ENCODE peak calls at places on chromosomes 11 and 22, in six cellular contexts. Q is lower lobe of right lung, S is lower leg skin, J is MM.1S, X is iPS DF 6.9, R is Peyer's patch. Z is an unnamed sample.

GRCh38 chr11:75500742-75501141 is 25.0 kb downstream of the GDPD5 start:
- DNase-seq in Q (no peak), S (no peak), J (no peak), X (no peak), R (no peak), Z (no peak)

GRCh38 chr11:43067681-43068080 is 244.1 kb upstream of the API5 start:
- DNase-seq in Q (no peak), S (no peak), J (no peak), X (no peak), R (no peak), Z (no peak)

GRCh38 chr11:75697906-75698563 is 19.6 kb upstream of the MOGAT2 start:
- DNase-seq in Q (no peak), S (no peak), J (no peak), X (no peak), R (no peak), Z (no peak)

GRCh38 chr11:27239305-27239942 is 123.6 kb downstream of the CCDC34 start:
- DNase-seq in Q (no peak), S (no peak), J (no peak), X (no peak), R (no peak), Z (peak; percentile 95)

GRCh38 chr22:27474112-27474571 is 327.4 kb downstream of the MN1 start:
- DNase-seq in Q (no peak), S (no peak), J (no peak), X (no peak), R (no peak), Z (no peak)

GRCh38 chr11:93532285-93532789 is 10.9 kb downstream of the SMCO4 start:
- DNase-seq in Q (no peak), S (no peak), J (no peak), X (no peak), R (no peak), Z (no peak)

GRCh38 chr22:40035351-40035750 is 40.6 kb downstream of the FAM83F start:
- DNase-seq in Q (no peak), S (peak; percentile 77), J (no peak), X (no peak), R (peak; percentile 30), Z (no peak)

GRCh38 chr11:575996-576756 is at the start of gene PHRF1:
- DNase-seq in Q (peak; percentile 98), S (peak; percentile 99), J (peak; percentile 94), X (no peak), R (peak; percentile 98), Z (peak; percentile 94)

GRCh38 chr11:69666261-69666660 is 8.9 kb downstream of the LTO1 start:
- DNase-seq in Q (no peak), S (no peak), J (no peak), X (no peak), R (no peak), Z (no peak)

GRCh38 chr22:42700355-42700754 is 20.3 kb downstream of the A4GALT start:
- DNase-seq in Q (no peak), S (no peak), J (no peak), X (no peak), R (no peak), Z (no peak)

GRCh38 chr11:19079643-19080440 is 19.3 kb upstream of the MRGPRX2 start:
- DNase-seq in Q (no peak), S (no peak), J (no peak), X (no peak), R (no peak), Z (peak; percentile 97)

GRCh38 chr11:95908826-95909225 is 15.1 kb downstream of the MTMR2 start:
- DNase-seq in Q (no peak), S (no peak), J (no peak), X (no peak), R (no peak), Z (no peak)

GRCh38 chr11:17745032-17745772 is 10.6 kb downstream of the KCNC1 start:
- DNase-seq in Q (peak; percentile 22), S (no peak), J (no peak), X (no peak), R (peak; percentile 22), Z (no peak)

GRCh38 chr11:127816959-127817358 is 770.4 kb downstream of the ETS1 start:
- DNase-seq in Q (no peak), S (no peak), J (peak; percentile 37), X (no peak), R (no peak), Z (no peak)

GRCh38 chr22:50313021-50313420 is 5.6 kb upstream of the PLXNB2 start:
- DNase-seq in Q (peak; percentile 35), S (no peak), J (no peak), X (no peak), R (no peak), Z (no peak)

GRCh38 chr22:31055322-31056159 is 25.6 kb upstream of the SMTN start:
- DNase-seq in Q (peak; percentile 92), S (peak; percentile 95), J (no peak), X (no peak), R (peak; percentile 54), Z (peak; percentile 96)

GRCh38 chr11:27076121-27076589 is 35.5 kb downstream of the BBOX1 start:
- DNase-seq in Q (no peak), S (no peak), J (no peak), X (no peak), R (no peak), Z (no peak)

GRCh38 chr11:121372028-121372427 is 79.5 kb downstream of the SC5D start:
- DNase-seq in Q (no peak), S (no peak), J (no peak), X (no peak), R (no peak), Z (no peak)

GRCh38 chr11:86464509-86465221 is 90.0 kb downstream of the CCDC81 start:
- DNase-seq in Q (no peak), S (no peak), J (no peak), X (no peak), R (no peak), Z (no peak)

GRCh38 chr11:129766858-129767604 is 48.6 kb upstream of the TMEM45B start:
- DNase-seq in Q (no peak), S (no peak), J (peak; percentile 36), X (peak; percentile 50), R (peak; percentile 56), Z (peak; percentile 23)

GRCh38 chr11:99632969-99633368 is 612.2 kb downstream of the CNTN5 start:
- DNase-seq in Q (no peak), S (no peak), J (no peak), X (no peak), R (no peak), Z (no peak)

DNA sequence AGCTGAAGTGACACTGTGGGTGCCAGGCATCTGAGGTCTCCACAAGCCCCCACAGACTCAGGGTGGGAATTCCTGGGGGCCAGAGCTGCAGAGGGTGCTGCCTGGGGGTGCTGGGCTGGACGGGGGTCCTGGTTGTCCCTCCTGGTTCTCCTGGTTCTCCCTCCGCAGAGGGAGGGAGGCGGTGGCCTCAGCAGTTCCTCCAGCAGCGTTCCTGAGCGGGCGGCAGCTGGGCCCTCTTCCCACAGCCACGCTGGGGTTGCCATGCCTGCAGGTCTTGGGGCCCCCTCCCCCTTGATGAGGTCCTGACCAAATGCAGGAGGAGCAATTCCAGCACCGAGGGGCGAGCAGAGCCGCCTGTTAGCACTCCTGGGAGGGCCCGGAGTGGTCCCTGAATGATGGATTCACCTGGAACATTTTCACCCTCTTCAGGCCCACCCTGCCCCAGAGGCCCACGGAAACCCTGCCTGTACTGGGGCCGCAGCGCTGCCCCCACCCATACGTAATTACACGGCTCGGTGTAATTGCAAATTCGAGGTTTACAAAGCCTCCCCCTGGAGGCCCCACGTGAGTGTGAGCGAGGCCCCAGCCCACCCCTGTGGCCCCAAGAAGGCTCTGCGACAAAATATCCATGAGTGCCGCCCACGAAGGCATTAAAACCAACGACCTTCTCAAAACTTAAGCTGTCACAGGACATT is 635 bp downstream of the C11orf21 start:
- DNase-seq in Q (no peak), S (peak; percentile 84), J (no peak), X (no peak), R (peak; percentile 40), Z (no peak)
- H3K4me3 ChIP-seq in Q (peak overlapping the region; percentile 47), S (no peak overlapping the region), J (no peak overlapping the region), X (no peak overlapping the region), R (peak overlapping the region; percentile 17), Z (no peak overlapping the region)

GRCh38 chr22:19758896-19759458 is 1.6 kb upstream of the TBX1 start:
- DNase-seq in Q (no peak), S (no peak), J (no peak), X (no peak), R (no peak), Z (no peak)
- H3K4me3 ChIP-seq in Q (peak overlapping the region; percentile 23), S (no peak overlapping the region), J (no peak overlapping the region), X (no peak overlapping the region), R (no peak overlapping the region), Z (peak overlapping the region; percentile 64)

GRCh38 chr22:47629791-47630655 is 867.6 kb downstream of the TBC1D22A start:
- DNase-seq in Q (no peak), S (peak; percentile 52), J (no peak), X (no peak), R (no peak), Z (no peak)

GRCh38 chr22:47633111-47633510 is 870.7 kb downstream of the TBC1D22A start:
- DNase-seq in Q (no peak), S (peak; percentile 68), J (no peak), X (no peak), R (no peak), Z (no peak)

GRCh38 chr22:47632646-47633045 is 870.2 kb downstream of the TBC1D22A start:
- DNase-seq in Q (no peak), S (peak; percentile 80), J (no peak), X (no peak), R (no peak), Z (no peak)

GRCh38 chr22:47630741-47631534 is 868.5 kb downstream of the TBC1D22A start:
- DNase-seq in Q (no peak), S (peak; percentile 71), J (no peak), X (no peak), R (no peak), Z (no peak)

DNA sequence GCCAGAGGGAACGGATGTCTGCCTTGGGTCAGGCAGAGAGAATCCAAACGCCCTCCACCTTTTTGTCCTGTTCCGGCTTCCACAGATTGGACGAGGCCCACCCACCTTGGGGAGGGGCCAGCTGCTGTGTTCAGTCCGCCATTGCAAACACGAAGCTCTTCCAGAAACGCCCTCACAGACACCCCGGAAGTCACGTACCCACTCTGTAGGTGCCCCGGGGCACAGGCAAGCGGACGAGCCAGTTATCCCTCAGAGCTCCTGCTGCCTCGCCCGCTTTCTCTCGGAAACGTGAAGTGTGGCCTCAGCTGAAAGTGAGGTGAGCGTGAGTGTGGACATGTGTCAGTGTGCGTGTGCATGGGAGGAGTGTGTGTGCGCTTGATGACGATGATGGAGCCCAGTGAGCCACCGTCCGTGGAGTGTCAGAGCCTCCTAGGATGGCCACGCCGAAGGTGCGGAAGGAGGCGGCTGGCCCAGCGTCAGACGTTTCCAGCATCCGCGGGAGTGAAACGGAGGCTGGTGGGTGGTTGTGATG is 869.2 kb downstream of the TBC1D22A start:
- DNase-seq in Q (no peak), S (peak; percentile 88), J (no peak), X (no peak), R (no peak), Z (no peak)
- H3K4me3 ChIP-seq in Q (no peak overlapping the region), S (peak overlapping the region; percentile 19), J (no peak overlapping the region), X (no peak overlapping the region), R (no peak overlapping the region), Z (no peak overlapping the region)

GRCh38 chr11:73314121-73314948 is 6.3 kb downstream of the ARHGEF17 start:
- DNase-seq in Q (peak; percentile 75), S (no peak), J (no peak), X (no peak), R (no peak), Z (peak; percentile 50)

GRCh38 chr11:73313652-73314051 is 5.6 kb downstream of the ARHGEF17 start:
- DNase-seq in Q (no peak), S (no peak), J (no peak), X (no peak), R (no peak), Z (no peak)

GRCh38 chr11:73311394-73311869 is 3.4 kb downstream of the ARHGEF17 start:
- DNase-seq in Q (no peak), S (no peak), J (no peak), X (no peak), R (no peak), Z (no peak)

GRCh38 chr11:73312036-73312435 is 4.0 kb downstream of the ARHGEF17 start:
- DNase-seq in Q (no peak), S (no peak), J (no peak), X (no peak), R (no peak), Z (no peak)

GRCh38 chr11:73312806-73313403 is 4.8 kb downstream of the ARHGEF17 start:
- DNase-seq in Q (no peak), S (no peak), J (no peak), X (no peak), R (no peak), Z (peak; percentile 74)
- H3K4me3 ChIP-seq in Q (peak overlapping the region; percentile 78), S (no peak overlapping the region), J (no peak overlapping the region), X (no peak overlapping the region), R (peak overlapping the region; percentile 61), Z (peak overlapping the region; percentile 87)